ENCODE peak calls at places on chromosomes 12 and 14, in ten cellular contexts. R is GM03348, X is breast epithelium, E is NCI-H2029, B is heart left ventricle, C is anterior cingulate cortex, J is brain microvascular endothelial cell, F is colonic mucosa, M is left lung, N is GM19239. P is an unnamed sample.
A peak's percentile ranks its signal among the peaks of the same experiment; 100 is the strongest.

GRCh38 chr12:49974231-49974675 is 1.5 kb downstream of the AQP6 start:
- DNase-seq in F (peak; percentile 43), J (peak; percentile 54), E (no peak), C (peak; percentile 71), M (peak; percentile 75), N (no peak), X (no peak), B (peak; percentile 80), R (peak; percentile 79), P (no peak)

GRCh38 chr12:46268349-46268616 is 560 bp downstream of the SLC38A1 start:
- DNase-seq in J (peak; percentile 6), N (no peak), C (no peak), R (peak; percentile 25), M (no peak), F (no peak), E (no peak), B (no peak), X (no peak), P (no peak)

GRCh38 chr12:124456652-124457152 is 110.7 kb downstream of the NCOR2 start:
- DNase-seq in R (no peak), F (peak; percentile 49), C (no peak), B (no peak), N (peak; percentile 67), E (no peak), M (peak; percentile 62), J (no peak), X (no peak), P (peak; percentile 82)

GRCh38 chr14:35578135-35578534 is 44.2 kb downstream of the INSM2 start:
- DNase-seq in B (no peak), E (no peak), N (no peak), C (no peak), M (no peak), F (no peak), R (no peak), J (no peak), X (no peak), P (no peak)

GRCh38 chr12:91478500-91478899 is 295.9 kb upstream of the DCN start:
- DNase-seq in R (no peak), B (no peak), X (no peak), J (no peak), N (no peak), C (no peak), F (no peak), E (no peak), M (no peak), P (no peak)

GRCh38 chr12:70982991-70983390 is 62.5 kb upstream of the PTPRR start:
- DNase-seq in J (no peak), B (no peak), F (no peak), M (no peak), R (peak; percentile 13), X (no peak), E (no peak), N (no peak), C (no peak), P (no peak)

GRCh38 chr14:78752789-78753188 is 582.6 kb downstream of the NRXN3 start:
- DNase-seq in B (no peak), M (no peak), E (peak; percentile 3), J (no peak), R (no peak), F (no peak), X (no peak), C (no peak), N (no peak), P (no peak)

GRCh38 chr14:88168498-88169165 is 154.4 kb downstream of the KCNK10 start:
- DNase-seq in C (no peak), M (peak; percentile 38), E (no peak), N (peak; percentile 27), X (no peak), R (peak; percentile 73), B (no peak), F (peak; percentile 58), J (peak; percentile 13), P (peak; percentile 60)

GRCh38 chr12:57430117-57430930 is 519 bp downstream of the R3HDM2 start:
- DNase-seq in B (peak; percentile 63), M (peak; percentile 43), E (peak; percentile 50), X (peak; percentile 32), F (peak; percentile 47), J (peak; percentile 9), C (no peak), R (peak; percentile 85), N (peak; percentile 17), P (no peak)

P was measured in GM13976.